ENCODE peak calls at places on chromosome 11, in nine cellular contexts. B is AG04450; S is activated naive CD4-positive, alpha-beta T cell; V is stimulated activated effector memory CD8-positive, alpha-beta T cell treated with anti-CD3 and anti-CD28 coated beads, Interleukin-12 subunit alpha, Interleukin-12 subunit beta, amount 100 ng/mL, for 72 hours; W is brain microvascular endothelial cell; Y is DMS153; I is CD8-positive, alpha-beta memory T cell; G is upper lobe of right lung; X is testis. T is an unnamed sample.

GRCh38 chr11:2830030-2830812 is 55.4 kb downstream of the CDKN1C start:
- DNase-seq in B (no peak), S (no peak), V (no peak), W (no peak), Y (no peak), I (no peak), G (peak; percentile 51), X (no peak), T (no peak)

GRCh38 chr11:110518809-110519514 is 89.2 kb downstream of the FDX1 start:
- DNase-seq in B (no peak), S (no peak), V (no peak), W (no peak), Y (no peak), I (no peak), G (no peak), X (no peak), T (no peak)

GRCh38 chr11:113338730-113339129 is 24.3 kb downstream of the TTC12 start:
- DNase-seq in B (no peak), S (no peak), V (no peak), W (no peak), Y (no peak), I (no peak), G (no peak), X (no peak), T (no peak)

GRCh38 chr11:44726278-44727113 is at the start of gene TSPAN18:
- DNase-seq in B (no peak), S (no peak), V (no peak), W (no peak), Y (no peak), I (peak; percentile 22), G (no peak), X (no peak), T (peak; percentile 8)

GRCh38 chr11:120698918-120699317 is 187.4 kb downstream of the GRIK4 start:
- DNase-seq in B (no peak), S (no peak), V (no peak), W (no peak), Y (no peak), I (no peak), G (no peak), X (no peak), T (no peak)

GRCh38 chr11:2471048-2471803 is 26.4 kb downstream of the KCNQ1 start:
- DNase-seq in B (no peak), S (no peak), V (no peak), W (no peak), Y (no peak), I (no peak), G (peak; percentile 23), X (no peak), T (no peak)

GRCh38 chr11:100459791-100460190 is 227.3 kb upstream of the ARHGAP42 start:
- DNase-seq in B (no peak), S (no peak), V (no peak), W (no peak), Y (no peak), I (no peak), G (no peak), X (no peak), T (no peak)

GRCh38 chr11:114622858-114623257 is 27.3 kb upstream of the NXPE4 start:
- DNase-seq in B (no peak), S (no peak), V (no peak), W (no peak), Y (no peak), I (no peak), G (no peak), X (no peak), T (no peak)

GRCh38 chr11:113874096-113874919 is 1.1 kb downstream of the USP28 start:
- DNase-seq in B (no peak), S (no peak), V (no peak), W (no peak), Y (no peak), I (no peak), G (no peak), X (no peak), T (no peak)

GRCh38 chr11:120660024-120660565 is 148.5 kb downstream of the GRIK4 start:
- DNase-seq in B (no peak), S (no peak), V (no peak), W (peak; percentile 16), Y (no peak), I (no peak), G (no peak), X (peak; percentile 34), T (no peak)

GRCh38 chr11:7536102-7536501 is 22.3 kb downstream of the PPFIBP2 start:
- DNase-seq in B (no peak), S (no peak), V (no peak), W (no peak), Y (no peak), I (no peak), G (no peak), X (no peak), T (no peak)

GRCh38 chr11:105960252-105961245 is 61.5 kb downstream of the MSANTD4 start:
- DNase-seq in B (no peak), S (no peak), V (no peak), W (no peak), Y (peak; percentile 71), I (no peak), G (no peak), X (peak; percentile 59), T (no peak)

GRCh38 chr11:124837491-124837856 is 27.8 kb upstream of the ROBO3 start:
- DNase-seq in B (peak; percentile 66), S (no peak), V (no peak), W (peak; percentile 82), Y (peak; percentile 69), I (no peak), G (no peak), X (peak; percentile 33), T (no peak)

GRCh38 chr11:69486773-69487266 is 5.4 kb downstream of the LINC01488 start:
- DNase-seq in B (no peak), S (no peak), V (no peak), W (no peak), Y (no peak), I (no peak), G (no peak), X (peak; percentile 18), T (no peak)

GRCh38 chr11:122165972-122166371 is 50.0 kb upstream of the BLID start:
- DNase-seq in B (no peak), S (no peak), V (no peak), W (no peak), Y (no peak), I (no peak), G (no peak), X (no peak), T (no peak)

GRCh38 chr11:69209936-69210659 is 54.4 kb downstream of the SMIM38 start:
- DNase-seq in B (no peak), S (no peak), V (no peak), W (no peak), Y (no peak), I (no peak), G (peak; percentile 55), X (no peak), T (no peak)

GRCh38 chr11:105000797-105001196 is 22.2 kb downstream of the CASP5 start:
- DNase-seq in B (no peak), S (peak; percentile 15), V (peak; percentile 51), W (no peak), Y (no peak), I (peak; percentile 49), G (no peak), X (peak; percentile 73), T (peak; percentile 26)

GRCh38 chr11:104694259-104695070 is 203.8 kb downstream of the CASP12 start:
- DNase-seq in B (peak; percentile 33), S (no peak), V (no peak), W (peak; percentile 54), Y (no peak), I (no peak), G (no peak), X (no peak), T (no peak)

GRCh38 chr11:62934496-62934785 is 13.3 kb upstream of the CHRM1 start:
- DNase-seq in B (no peak), S (no peak), V (no peak), W (no peak), Y (no peak), I (no peak), G (no peak), X (no peak), T (no peak)

GRCh38 chr11:12222099-12222751 is 111.8 kb downstream of the MICAL2 start:
- DNase-seq in B (no peak), S (no peak), V (no peak), W (peak; percentile 51), Y (no peak), I (peak; percentile 34), G (peak; percentile 82), X (peak; percentile 74), T (no peak)

GRCh38 chr11:57700425-57700824 is 11.6 kb downstream of the MED19 start:
- DNase-seq in B (no peak), S (no peak), V (no peak), W (no peak), Y (no peak), I (no peak), G (no peak), X (no peak), T (no peak)

GRCh38 chr11:112780351-112781043 is 180.7 kb upstream of the NCAM1 start:
- DNase-seq in B (no peak), S (no peak), V (no peak), W (no peak), Y (no peak), I (no peak), G (no peak), X (no peak), T (no peak)

GRCh38 chr11:65619281-65619928 is 3.8 kb downstream of the PCNX3 start:
- DNase-seq in B (no peak), S (no peak), V (no peak), W (no peak), Y (no peak), I (no peak), G (no peak), X (no peak), T (no peak)

GRCh38 chr11:120893431-120894206 is 130.3 kb upstream of the TBCEL start:
- DNase-seq in B (no peak), S (no peak), V (no peak), W (no peak), Y (no peak), I (no peak), G (no peak), X (no peak), T (no peak)

GRCh38 chr11:114257621-114258558 is 38.3 kb upstream of the NNMT start:
- DNase-seq in B (no peak), S (no peak), V (no peak), W (no peak), Y (no peak), I (no peak), G (peak; percentile 74), X (peak; percentile 78), T (no peak)

GRCh38 chr11:16881074-16881709 is 133.0 kb downstream of the PLEKHA7 start:
- DNase-seq in B (no peak), S (no peak), V (no peak), W (peak; percentile 12), Y (no peak), I (no peak), G (peak; percentile 81), X (peak; percentile 82), T (no peak)

GRCh38 chr11:7514099-7514725 is 413 bp downstream of the PPFIBP2 start:
- DNase-seq in B (no peak), S (no peak), V (peak; percentile 5), W (no peak), Y (no peak), I (peak; percentile 6), G (no peak), X (peak; percentile 41), T (no peak)

GRCh38 chr11:25225078-25225477 is 728.2 kb downstream of the LUZP2 start:
- DNase-seq in B (no peak), S (no peak), V (no peak), W (no peak), Y (no peak), I (no peak), G (no peak), X (no peak), T (no peak)

GRCh38 chr11:44878696-44879095 is 72.0 kb downstream of the TP53I11 start:
- DNase-seq in B (no peak), S (no peak), V (no peak), W (no peak), Y (no peak), I (no peak), G (no peak), X (no peak), T (no peak)

GRCh38 chr11:45321031-45321595 is 35.0 kb upstream of the SYT13 start:
- DNase-seq in B (no peak), S (no peak), V (no peak), W (no peak), Y (no peak), I (no peak), G (no peak), X (no peak), T (no peak)

GRCh38 chr11:362642-363442 is 6.5 kb upstream of the B4GALNT4 start:
- DNase-seq in B (no peak), S (no peak), V (no peak), W (no peak), Y (no peak), I (no peak), G (peak; percentile 53), X (no peak), T (no peak)